ENCODE peak calls at places on chromosomes 11 and 22, in eight cellular contexts. C is Calu3; P is HTR-8/SVneo; W is amniotic epithelial cell; U is activated CD4-positive, alpha-beta T cell treated with anti-CD3 and anti-CD28 coated beads, Interleukin-2, amount 10 ng/mL, durations not matched to agents 7 days and 5 days; Y is DMS79 treated with DMSO at 0.1 percent for 48 hours; X is IMR-90; G is GM04503. H is an unnamed sample.

GRCh38 chr11:104881117-104881794 is 17.0 kb downstream of the CASP12 start:
- DNase-seq in C (no peak), P (no peak), W (no peak), U (no peak), Y (no peak), X (no peak), G (no peak), H (no peak)

GRCh38 chr11:63835156-63835540 is 3.8 kb upstream of the MARK2 start:
- DNase-seq in C (no peak), P (no peak), W (no peak), U (no peak), Y (no peak), X (no peak), G (no peak), H (no peak)

GRCh38 chr22:50678651-50679521 is 6.3 kb downstream of the SHANK3 start:
- DNase-seq in C (no peak), P (no peak), W (no peak), U (no peak), Y (no peak), X (no peak), G (no peak), H (no peak)

GRCh38 chr22:45688606-45689080 is 17.0 kb downstream of the ATXN10 start:
- DNase-seq in C (peak; percentile 75), P (peak; percentile 65), W (peak; percentile 97), U (no peak), Y (no peak), X (peak; percentile 90), G (peak; percentile 85), H (no peak)

GRCh38 chr11:128029219-128029722 is 558.1 kb downstream of the ETS1 start:
- DNase-seq in C (no peak), P (no peak), W (peak; percentile 76), U (no peak), Y (no peak), X (no peak), G (no peak), H (peak; percentile 52)

GRCh38 chr11:134275534-134276395 is at the start of gene GLB1L3:
- DNase-seq in C (no peak), P (no peak), W (no peak), U (peak; percentile 89), Y (peak; percentile 69), X (no peak), G (no peak), H (peak; percentile 72)

GRCh38 chr11:22567759-22568158 is 57.9 kb downstream of the FANCF start:
- DNase-seq in C (no peak), P (no peak), W (no peak), U (no peak), Y (no peak), X (no peak), G (no peak), H (no peak)

GRCh38 chr11:64868904-64869570 is 9.4 kb downstream of the EHD1 start:
- DNase-seq in C (peak; percentile 40), P (peak; percentile 68), W (peak; percentile 88), U (no peak), Y (peak; percentile 24), X (peak; percentile 94), G (no peak), H (no peak)

GRCh38 chr22:31185056-31185455 is 25.1 kb downstream of the RNF185 start:
- DNase-seq in C (no peak), P (no peak), W (peak; percentile 30), U (no peak), Y (no peak), X (peak; percentile 62), G (no peak), H (no peak)